ENCODE peak calls at places on chromosomes 4 and X, in six cellular contexts. X is tibial nerve, F is heart left ventricle, B is transverse colon, M is body of pancreas, L is HepG2. S is an unnamed sample.

GRCh38 chr4:26076000-26076587 is 162.1 kb downstream of the SMIM20 start:
- DNase-seq in X (no peak), F (no peak), B (no peak), M (no peak), L (no peak), S (no peak)

GRCh38 chrX:103776586-103776985 is at the start of gene PLP1:
- DNase-seq in X (no peak), F (no peak), B (no peak), M (no peak), L (no peak), S (no peak)

GRCh38 chr4:185721190-185721948 is 90.6 kb downstream of the SORBS2 start:
- DNase-seq in X (no peak), F (no peak), B (no peak), M (no peak), L (peak), S (peak)

GRCh38 chr4:73844352-73844751 is 7.9 kb downstream of the CXCL6 start:
- DNase-seq in X (no peak), F (no peak), B (no peak), M (no peak), L (no peak), S (no peak)

GRCh38 chrX:149910178-149910695 is 19.1 kb upstream of the HSFX4 start:
- DNase-seq in X (no peak), F (no peak), B (no peak), M (no peak), L (no peak), S (no peak)

GRCh38 chr4:27357283-27357682 is 496.6 kb downstream of the STIM2 start:
- DNase-seq in X (no peak), F (no peak), B (no peak), M (no peak), L (no peak), S (no peak)

GRCh38 chr4:153438916-153439756 is 27.0 kb upstream of the TMEM131L start:
- DNase-seq in X (no peak), F (no peak), B (no peak), M (no peak), L (no peak), S (no peak)

GRCh38 chr4:56042225-56042624 is 93.5 kb downstream of the CEP135 start:
- DNase-seq in X (no peak), F (no peak), B (no peak), M (no peak), L (no peak), S (no peak)

GRCh38 chr4:174669278-174669677 is 147.0 kb upstream of the HPGD start:
- DNase-seq in X (no peak), F (no peak), B (no peak), M (no peak), L (no peak), S (no peak)

GRCh38 chr4:82948647-82949204 is 48.2 kb downstream of the THAP9 start:
- DNase-seq in X (no peak), F (no peak), B (no peak), M (no peak), L (no peak), S (no peak)

GRCh38 chr4:145436793-145437192 is 44.9 kb upstream of the SMAD1 start:
- DNase-seq in X (no peak), F (no peak), B (no peak), M (no peak), L (no peak), S (no peak)

GRCh38 chrX:46686003-46686645 is 72.8 kb downstream of the SLC9A7 start:
- DNase-seq in X (peak), F (peak), B (peak), M (peak), L (peak), S (peak)

GRCh38 chrX:97685753-97686152 is 802.0 kb downstream of the RPA4 start:
- DNase-seq in X (no peak), F (no peak), B (no peak), M (peak), L (peak), S (peak)

GRCh38 chr4:168740686-168741085 is 243.8 kb downstream of the PALLD start:
- DNase-seq in X (no peak), F (no peak), B (no peak), M (no peak), L (no peak), S (no peak)

GRCh38 chr4:75069493-75070074 is 136.7 kb downstream of the PARM1 start:
- DNase-seq in X (no peak), F (no peak), B (no peak), M (no peak), L (no peak), S (no peak)

GRCh38 chrX:134554291-134554690 is 94.3 kb downstream of the HPRT1 start:
- DNase-seq in X (no peak), F (no peak), B (no peak), M (no peak), L (no peak), S (no peak)

GRCh38 chrX:31931225-31931624 is 859.4 kb upstream of the FTHL17 start:
- DNase-seq in X (no peak), F (no peak), B (no peak), M (no peak), L (no peak), S (no peak)

GRCh38 chrX:49247916-49248811 is 12.9 kb downstream of the CCDC22 start:
- DNase-seq in X (no peak), F (no peak), B (no peak), M (no peak), L (no peak), S (no peak)

GRCh38 chr4:131488772-131489171 is 1660.3 kb upstream of the PCDH10 start:
- DNase-seq in X (no peak), F (no peak), B (no peak), M (no peak), L (no peak), S (no peak)

GRCh38 chr4:1300466-1301455 is 11.1 kb downstream of the MAEA start:
- DNase-seq in X (no peak), F (no peak), B (peak), M (no peak), L (no peak), S (peak)

GRCh38 chr4:143341186-143341755 is 4.6 kb downstream of the GAB1 start:
- DNase-seq in X (no peak), F (no peak), B (peak), M (no peak), L (no peak), S (no peak)

GRCh38 chr4:17324431-17324830 is 187.5 kb downstream of the QDPR start:
- DNase-seq in X (peak), F (peak), B (peak), M (peak), L (peak), S (peak)

GRCh38 chr4:105845559-105845958 is 49.7 kb upstream of the NPNT start:
- DNase-seq in X (no peak), F (no peak), B (no peak), M (no peak), L (no peak), S (no peak)

GRCh38 chrX:81238166-81238565 is 36.3 kb downstream of the SH3BGRL start:
- DNase-seq in X (no peak), F (no peak), B (no peak), M (no peak), L (no peak), S (no peak)

GRCh38 chrX:49915352-49916222 is 6.8 kb upstream of the CLCN5 start:
- DNase-seq in X (no peak), F (peak), B (peak), M (peak), L (peak), S (peak)

GRCh38 chr4:78951862-78952472 is 12.7 kb upstream of the PAQR3 start:
- DNase-seq in X (no peak), F (no peak), B (no peak), M (no peak), L (peak), S (no peak)

GRCh38 chr4:100797791-100798190 is 280.0 kb upstream of the EMCN start:
- DNase-seq in X (no peak), F (no peak), B (no peak), M (no peak), L (no peak), S (no peak)

GRCh38 chrX:103517246-103517645 is 2.0 kb downstream of the RAB40A start:
- DNase-seq in X (no peak), F (no peak), B (no peak), M (no peak), L (no peak), S (no peak)

GRCh38 chrX:154793084-154793483 is 12.2 kb downstream of the MPP1 start:
- DNase-seq in X (no peak), F (no peak), B (no peak), M (no peak), L (peak), S (no peak)

GRCh38 chr4:48300004-48300403 is 30.4 kb upstream of the TEC start:
- DNase-seq in X (no peak), F (no peak), B (no peak), M (no peak), L (no peak), S (no peak)

DNA sequence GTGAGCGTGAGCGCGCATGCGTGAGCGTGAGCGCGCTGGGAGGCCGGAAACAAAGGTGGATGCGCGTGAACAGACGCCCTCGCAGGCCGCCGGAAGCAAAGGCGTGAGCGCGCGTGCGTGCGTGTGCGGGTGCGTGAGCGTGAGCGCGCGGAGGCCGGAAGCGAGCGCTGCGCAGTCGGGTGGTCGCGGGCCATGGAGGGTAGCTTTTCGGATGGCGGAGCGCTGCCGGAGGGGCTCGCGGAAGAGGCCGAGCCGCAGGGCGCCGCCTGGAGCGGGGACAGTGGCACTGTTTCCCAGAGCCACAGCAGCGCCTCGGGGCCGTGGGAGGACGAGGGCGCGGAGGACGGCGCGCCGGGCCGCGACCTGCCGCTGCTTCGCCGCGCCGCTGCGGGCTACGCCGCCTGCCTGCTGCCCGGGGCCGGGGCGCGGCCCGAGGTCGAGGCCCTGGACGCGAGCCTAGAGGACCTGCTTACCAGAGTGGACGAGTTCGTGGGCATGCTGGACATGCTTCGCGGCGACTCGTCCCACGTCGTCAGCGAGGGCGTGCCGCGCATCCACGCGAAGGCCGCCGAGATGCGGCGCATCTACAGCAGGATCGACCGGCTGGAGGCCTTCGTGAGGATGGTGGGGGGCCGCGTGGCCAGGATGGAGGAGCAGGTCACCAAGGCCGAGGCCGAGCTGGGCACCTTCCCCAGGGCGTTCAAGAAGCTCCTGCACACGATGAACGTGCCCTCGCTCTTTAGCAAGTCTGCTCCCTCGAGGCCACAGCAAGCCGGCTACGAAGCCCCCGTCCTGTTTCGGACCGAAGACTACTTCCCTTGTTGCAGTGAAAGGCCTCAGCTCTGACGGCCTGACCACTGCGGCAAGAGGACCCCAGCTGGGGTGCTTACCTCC is at the start of gene BLOC1S4:
- DNase-seq in X (peak), F (peak), B (peak), M (peak), L (peak), S (peak)
- TF ChIP-seq POLR2A in X (peak), F (no peak), B (peak), M (peak), L (no peak), S (peak)

DNA sequence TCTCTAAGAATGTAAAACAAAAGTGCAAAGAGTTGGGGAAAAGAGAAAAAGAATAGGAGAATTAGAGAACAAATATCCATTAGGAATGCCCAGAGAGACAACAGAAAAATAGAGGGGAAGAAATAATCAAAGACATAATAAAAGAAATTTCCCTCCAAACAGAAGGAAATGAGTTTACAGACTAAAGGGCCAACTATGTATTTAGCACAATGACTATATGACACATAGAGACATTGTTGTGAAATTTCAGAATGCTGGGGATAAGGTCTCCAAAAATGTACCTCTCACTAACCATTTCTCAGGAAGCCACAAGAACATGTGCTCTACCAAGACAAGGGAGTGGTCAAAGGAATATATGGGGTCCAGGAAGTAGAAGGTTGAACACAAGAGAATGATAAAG is 121.0 kb upstream of the ACSL4 start:
- DNase-seq in X (no peak), F (no peak), B (no peak), M (no peak), L (no peak), S (no peak)
- TF ChIP-seq CTCF in X (no peak), F (no peak), B (no peak), M (no peak), L (no peak), S (no peak)

DNA sequence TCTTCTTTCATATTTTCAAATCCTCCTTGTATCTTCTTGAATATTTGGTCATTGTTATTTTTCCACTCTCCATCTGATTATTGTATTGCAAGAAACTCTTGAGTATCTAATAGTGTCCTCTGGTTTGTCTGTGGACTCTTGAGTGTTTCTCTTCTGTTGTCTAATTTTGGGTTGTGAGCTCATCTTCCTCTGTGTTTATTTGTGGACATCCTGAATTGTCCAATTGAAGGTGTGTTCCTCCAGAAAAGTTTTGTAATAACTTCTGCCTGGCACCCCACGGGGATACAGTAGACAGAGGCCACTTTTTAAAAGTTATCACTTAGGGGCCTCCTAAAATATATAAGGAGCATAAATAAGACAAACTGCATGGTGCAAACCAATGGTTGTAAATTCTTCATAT is 3.1 kb upstream of the CC2D2A start:
- DNase-seq in X (no peak), F (no peak), B (no peak), M (no peak), L (no peak), S (no peak)
- H3K27ac ChIP-seq in X (no peak), F (no peak), B (no peak), M (no peak), L (no peak), S (no peak)

GRCh38 chrX:24025741-24026402 is 1.1 kb downstream of the KLHL15 start:
- DNase-seq in X (peak), F (no peak), B (no peak), M (peak), L (no peak), S (peak)
- TF ChIP-seq POLR2A in X (no peak), F (no peak), B (peak), M (peak), L (no peak), S (peak)

GRCh38 chr4:5386921-5387320 is 321.4 kb downstream of the EVC2 start:
- DNase-seq in X (no peak), F (no peak), B (no peak), M (no peak), L (no peak), S (no peak)

GRCh38 chr4:5385741-5386251 is 322.6 kb downstream of the EVC2 start:
- DNase-seq in X (no peak), F (no peak), B (peak), M (peak), L (no peak), S (no peak)

GRCh38 chr4:5389756-5390155 is 318.6 kb downstream of the EVC2 start:
- DNase-seq in X (no peak), F (no peak), B (no peak), M (no peak), L (no peak), S (no peak)

GRCh38 chr4:5391492-5391891 is 316.9 kb downstream of the EVC2 start:
- DNase-seq in X (no peak), F (no peak), B (no peak), M (no peak), L (no peak), S (no peak)

GRCh38 chr4:5387457-5387856 is 320.9 kb downstream of the EVC2 start:
- DNase-seq in X (no peak), F (no peak), B (no peak), M (no peak), L (no peak), S (no peak)
- TF ChIP-seq CTCF in X (no peak), F (no peak), B (no peak), M (no peak), L (no peak), S (no peak)

GRCh38 chrX:10615931-10616780 is 4.2 kb downstream of the MID1 start:
- DNase-seq in X (peak), F (peak), B (peak), M (peak), L (no peak), S (peak)
- H3K27ac ChIP-seq in X (no peak), F (peak), B (peak), M (peak), L (no peak), S (peak)

GRCh38 chr4:104719539-104720230 is 225.0 kb upstream of the CXXC4 start:
- DNase-seq in X (no peak), F (no peak), B (no peak), M (no peak), L (no peak), S (no peak)
- TF ChIP-seq POLR2A in X (no peak), F (no peak), B (no peak), M (no peak), L (no peak), S (no peak)

GRCh38 chrX:86747091-86747490 is 598.8 kb downstream of the DACH2 start:
- DNase-seq in X (no peak), F (no peak), B (no peak), M (no peak), L (no peak), S (no peak)
- TF ChIP-seq CTCF in X (no peak), F (no peak), B (no peak), M (no peak), L (no peak), S (no peak)

GRCh38 chr4:99205104-99205979 is 13.7 kb downstream of the ADH6 start:
- DNase-seq in X (no peak), F (no peak), B (peak), M (no peak), L (peak), S (no peak)
- H3K27ac ChIP-seq in X (no peak), F (no peak), B (peak), M (no peak), L (peak), S (no peak)